ENCODE peak calls at places on chromosomes 5 and 9, in four cellular contexts. Z, Q, O and S are unnamed samples.

GRCh38 chr5:44952376-44952775 is 143.6 kb downstream of the MRPS30 start:
- DNase-seq in Z (peak), Q (no peak), O (no peak), S (no peak)

GRCh38 chr5:147403659-147404640 is 105.9 kb downstream of the DPYSL3 start:
- DNase-seq in Z (no peak), Q (no peak), O (peak), S (peak)

GRCh38 chr9:126056312-126057021 is 270.2 kb upstream of the MVB12B start:
- DNase-seq in Z (no peak), Q (peak), O (peak), S (no peak)

GRCh38 chr5:79182141-79182540 is 53.8 kb upstream of the JMY start:
- DNase-seq in Z (no peak), Q (no peak), O (no peak), S (no peak)

GRCh38 chr5:131514316-131515275 is 120.4 kb downstream of the RAPGEF6 start:
- DNase-seq in Z (no peak), Q (no peak), O (no peak), S (no peak)

GRCh38 chr5:61416010-61416409 is 84.0 kb downstream of the ZSWIM6 start:
- DNase-seq in Z (peak), Q (no peak), O (no peak), S (no peak)

GRCh38 chr5:33479321-33479720 is 38.6 kb downstream of the TARS1 start:
- DNase-seq in Z (no peak), Q (no peak), O (no peak), S (no peak)

GRCh38 chr9:15304620-15305019 is 2.4 kb downstream of the TTC39B start:
- DNase-seq in Z (no peak), Q (no peak), O (no peak), S (no peak)

GRCh38 chr9:99069532-99069931 is 35.4 kb upstream of the TGFBR1 start:
- DNase-seq in Z (no peak), Q (no peak), O (no peak), S (no peak)

GRCh38 chr5:150945947-150946346 is 41.2 kb upstream of the ZNF300 start:
- DNase-seq in Z (no peak), Q (no peak), O (no peak), S (no peak)

GRCh38 chr5:76402880-76403712 is at the start of gene IQGAP2:
- DNase-seq in Z (peak), Q (peak), O (peak), S (no peak)

GRCh38 chr5:177605078-177605477 is 5.1 kb downstream of the B4GALT7 start:
- DNase-seq in Z (no peak), Q (no peak), O (no peak), S (peak)

DNA sequence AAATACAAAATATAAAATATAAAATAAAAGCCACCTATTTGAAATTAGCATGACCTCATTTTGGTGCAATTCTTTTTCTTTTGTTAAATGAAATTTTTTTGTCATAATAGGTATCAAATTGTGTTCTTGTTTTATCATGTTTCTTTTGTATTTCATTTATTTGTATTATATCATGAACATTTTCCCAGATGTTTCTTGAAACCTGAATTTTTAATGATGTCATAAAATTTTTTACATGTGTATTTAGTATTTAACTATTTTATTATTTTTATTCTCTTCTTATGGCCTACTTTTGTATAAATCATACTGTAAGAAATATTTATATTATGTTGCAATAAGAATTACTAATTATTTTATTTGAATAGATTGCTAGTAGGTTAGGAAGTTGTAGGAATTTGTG is 361.7 kb downstream of the TMEM161B start:
- DNase-seq in Z (no peak), Q (no peak), O (no peak), S (no peak)
- TF ChIP-seq POLR2AphosphoS5 in Z (no peak), Q (no peak), O (no peak), S (no peak)

DNA sequence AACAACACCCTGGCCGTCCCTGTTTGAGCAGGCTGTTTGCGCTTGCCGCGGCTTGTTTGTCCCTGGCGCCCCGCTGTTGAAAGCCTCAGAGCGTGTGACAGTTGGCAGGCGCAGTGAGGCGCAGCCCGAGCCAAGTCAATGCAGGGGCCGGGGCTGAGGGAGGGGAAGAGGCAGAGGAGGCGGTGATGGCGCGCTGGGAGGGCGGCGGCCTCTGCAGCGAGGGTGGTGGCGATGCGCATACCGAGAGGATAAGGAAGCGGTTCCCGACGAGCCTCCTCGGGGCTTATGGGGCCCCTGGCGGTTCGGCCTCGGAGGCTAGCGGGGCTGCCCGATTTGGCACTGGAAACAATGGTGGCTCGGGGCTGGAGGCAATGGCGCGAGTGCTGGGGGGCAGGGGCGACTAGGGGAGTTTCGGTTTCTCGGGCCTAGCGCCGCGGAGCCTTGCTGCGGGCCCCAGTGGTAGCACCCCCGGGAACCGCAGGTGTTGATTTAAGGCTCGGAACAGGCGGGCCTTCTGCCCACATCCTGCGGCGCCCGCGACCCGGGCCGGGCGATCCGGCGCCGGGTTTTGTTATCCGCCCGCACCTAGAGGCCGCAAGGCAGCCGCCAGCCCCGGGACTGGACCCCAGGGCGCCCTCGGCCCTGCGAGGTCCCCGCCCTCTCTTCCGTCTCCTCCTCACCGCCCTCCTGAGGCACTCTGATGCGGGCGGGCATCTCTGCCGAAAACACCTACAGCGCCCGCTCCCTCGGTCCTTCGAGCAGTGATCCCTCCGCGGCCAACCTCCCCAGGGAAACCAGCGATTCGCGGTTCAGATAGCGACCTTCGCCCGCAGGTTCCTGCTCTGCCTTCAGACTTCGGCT is 955 bp upstream of the LNPEP start:
- DNase-seq in Z (peak), Q (peak), O (peak), S (peak)
- TF ChIP-seq POLR2AphosphoS5 in Z (peak), Q (peak), O (peak), S (peak)

GRCh38 chr5:142108432-142109355 is at the start of gene NDFIP1:
- DNase-seq in Z (peak), Q (peak), O (peak), S (no peak)
- TF ChIP-seq POLR2AphosphoS5 in Z (peak), Q (peak), O (peak), S (peak)

DNA sequence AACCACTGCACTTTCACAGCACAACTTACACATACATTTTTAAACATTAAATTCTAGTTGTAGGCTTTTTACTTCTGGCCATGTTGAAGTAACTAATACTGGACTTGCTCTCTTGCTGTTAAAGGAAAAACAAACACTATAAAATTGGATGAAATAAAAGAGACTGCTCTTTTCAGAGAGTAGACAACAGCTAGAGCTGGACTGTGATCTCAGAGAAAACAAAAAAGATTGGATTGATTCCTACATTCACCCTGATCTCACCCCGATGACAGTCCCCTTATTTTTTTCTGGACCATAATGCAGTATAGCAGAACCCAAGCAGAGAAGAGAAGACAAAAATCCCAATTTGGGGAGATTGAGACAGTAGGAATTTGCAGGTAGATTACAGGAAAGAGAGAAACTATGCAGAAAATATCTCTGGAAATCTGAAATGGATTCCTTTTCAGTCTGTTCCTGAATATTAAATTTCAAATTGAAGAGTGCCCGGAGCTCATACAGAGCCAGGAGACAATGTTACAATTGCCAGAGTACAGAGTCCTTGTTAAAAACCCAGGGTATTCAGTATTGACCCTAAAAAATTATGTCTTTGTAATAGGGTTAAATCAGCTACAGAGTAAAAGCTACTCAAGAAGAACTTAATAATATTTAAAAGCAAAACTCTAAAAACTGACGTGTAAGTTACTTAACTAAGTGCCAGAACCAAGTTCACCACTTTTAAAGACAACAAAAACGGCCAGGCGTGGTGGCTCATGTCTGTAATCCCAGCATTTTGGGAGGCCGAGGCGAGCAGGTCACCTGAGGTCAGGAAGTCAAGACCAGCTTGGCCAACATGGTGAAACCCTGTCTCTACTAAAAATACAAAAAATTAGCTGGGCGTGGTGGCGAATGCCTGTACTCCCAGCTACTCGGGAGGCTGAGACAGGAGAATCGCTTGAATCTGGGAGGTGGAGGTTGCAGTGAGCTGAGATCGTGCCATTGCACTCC is 208.6 kb downstream of the MPDZ start:
- DNase-seq in Z (no peak), Q (no peak), O (no peak), S (no peak)
- TF ChIP-seq POLR2AphosphoS5 in Z (no peak), Q (no peak), O (no peak), S (no peak)